ENCODE peak calls at places on chromosomes 5 and 9, in four cellular contexts. S is H1, L is HCT116, Z is SK-N-SH. Q is an unnamed sample. For H3K4me1, the result is how much of the 10 kb centered on the place peaks cover.

GRCh38 chr5:3943803-3944202 is 348.2 kb downstream of the IRX1 start:
- DNase-seq in Z (no peak), L (no peak), S (no peak), Q (no peak)

GRCh38 chr9:137070201-137070905 is at the start of gene SAPCD2:
- DNase-seq in Z (peak), S (peak), L (peak), Q (peak)

GRCh38 chr5:28468121-28468520 is 1429.7 kb upstream of the CDH9 start:
- DNase-seq in Z (no peak), L (no peak), S (no peak), Q (no peak)

GRCh38 chr9:92236915-92237314 is 56.6 kb downstream of the IARS1 start:
- DNase-seq in Z (no peak), L (no peak), S (no peak), Q (no peak)

GRCh38 chr9:102047549-102047948 is 309.1 kb upstream of the GRIN3A start:
- DNase-seq in L (no peak), S (no peak), Z (no peak), Q (no peak)

GRCh38 chr5:95843733-95844223 is 21.3 kb upstream of the GLRX start:
- DNase-seq in S (no peak), Z (no peak), L (no peak), Q (no peak)

GRCh38 chr9:134413890-134414731 is 87.9 kb downstream of the RXRA start:
- DNase-seq in Z (peak), L (peak), S (no peak), Q (peak)

GRCh38 chr9:4099961-4100360 is 199.9 kb downstream of the GLIS3 start:
- DNase-seq in Z (no peak), S (no peak), L (no peak), Q (no peak)

GRCh38 chr9:109799792-109800191 is 19.8 kb downstream of the PALM2AKAP2 start:
- DNase-seq in S (no peak), Z (no peak), L (no peak), Q (no peak)

GRCh38 chr9:116334581-116335150 is 181.1 kb downstream of the PAPPA start:
- DNase-seq in L (no peak), S (no peak), Z (no peak), Q (no peak)

GRCh38 chr5:54651482-54652076 is 134.0 kb downstream of the SNX18 start:
- DNase-seq in Z (peak), S (no peak), L (no peak), Q (peak)

GRCh38 chr5:111106320-111106948 is 14.3 kb downstream of the WDR36 start:
- DNase-seq in S (no peak), Z (no peak), L (no peak), Q (no peak)

GRCh38 chr9:31027678-31028077 is 1356.8 kb upstream of the ACO1 start:
- DNase-seq in L (no peak), Z (no peak), S (no peak), Q (no peak)

GRCh38 chr5:120419110-120419509 is 45.0 kb upstream of the PRR16 start:
- DNase-seq in S (no peak), L (no peak), Z (no peak), Q (no peak)

GRCh38 chr9:110125207-110125751 is 82.7 kb downstream of the C9orf152 start:
- DNase-seq in Z (no peak), L (no peak), S (peak), Q (peak)

GRCh38 chr5:74624931-74625505 is 15.5 kb downstream of the ENC1 start:
- DNase-seq in S (no peak), L (no peak), Z (no peak), Q (no peak)

GRCh38 chr9:112945620-112946208 is 55.0 kb upstream of the SLC46A2 start:
- DNase-seq in L (no peak), Z (peak), S (peak), Q (no peak)

GRCh38 chr5:143213231-143213850 is 190.1 kb downstream of the NR3C1 start:
- DNase-seq in Z (no peak), S (no peak), L (no peak), Q (no peak)

GRCh38 chr5:82882316-82882715 is 194.9 kb downstream of the TMEM167A start:
- DNase-seq in S (no peak), Z (no peak), L (no peak), Q (no peak)

GRCh38 chr5:71892641-71893340 is 173.7 kb downstream of the CARTPT start:
- DNase-seq in S (no peak), L (no peak), Z (no peak), Q (no peak)

GRCh38 chr9:123302348-123303214 is 34.2 kb upstream of the STRBP start:
- DNase-seq in S (no peak), L (no peak), Z (no peak), Q (peak)

DNA sequence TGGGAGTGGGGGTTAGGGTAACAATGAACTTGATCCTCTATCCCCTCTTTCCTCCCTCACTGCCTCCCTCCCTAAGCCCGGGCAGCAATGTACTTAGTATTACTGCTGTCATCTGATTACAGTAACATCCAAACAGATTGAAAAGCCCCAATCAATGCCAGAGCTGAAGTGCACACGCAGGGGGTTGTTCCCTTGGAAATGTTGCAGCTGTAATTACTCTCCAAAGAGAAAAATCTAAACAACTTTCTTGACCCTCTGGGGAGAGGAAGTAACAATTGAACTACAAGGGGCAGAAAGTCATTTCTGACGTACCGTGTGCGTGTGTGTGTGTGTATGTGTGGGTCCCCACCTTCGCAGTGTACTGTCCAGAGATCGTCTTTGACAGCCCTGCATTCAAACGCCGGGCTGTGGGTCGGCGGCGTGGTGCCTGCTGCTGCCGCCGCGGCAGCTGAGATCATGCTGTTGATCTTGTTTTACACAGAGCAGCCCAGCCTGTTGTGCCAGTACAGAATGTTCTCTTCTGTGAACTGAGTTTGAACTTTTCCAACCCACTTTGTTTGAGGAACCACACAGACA is 66.0 kb upstream of the KLF9 start:
- DNase-seq in Z (peak), S (no peak), L (no peak), Q (peak)
- TF ChIP-seq POLR2AphosphoS5 in Z (no peak), S (no peak), L (no peak), Q (peak)

GRCh38 chr9:131731237-131731995 is 8.5 kb downstream of the RAPGEF1 start:
- DNase-seq in S (no peak), L (no peak), Z (no peak), Q (peak)
- H3K4me1 ChIP-seq in S (under half), L (under half), Z (under half), Q (half or more)

DNA sequence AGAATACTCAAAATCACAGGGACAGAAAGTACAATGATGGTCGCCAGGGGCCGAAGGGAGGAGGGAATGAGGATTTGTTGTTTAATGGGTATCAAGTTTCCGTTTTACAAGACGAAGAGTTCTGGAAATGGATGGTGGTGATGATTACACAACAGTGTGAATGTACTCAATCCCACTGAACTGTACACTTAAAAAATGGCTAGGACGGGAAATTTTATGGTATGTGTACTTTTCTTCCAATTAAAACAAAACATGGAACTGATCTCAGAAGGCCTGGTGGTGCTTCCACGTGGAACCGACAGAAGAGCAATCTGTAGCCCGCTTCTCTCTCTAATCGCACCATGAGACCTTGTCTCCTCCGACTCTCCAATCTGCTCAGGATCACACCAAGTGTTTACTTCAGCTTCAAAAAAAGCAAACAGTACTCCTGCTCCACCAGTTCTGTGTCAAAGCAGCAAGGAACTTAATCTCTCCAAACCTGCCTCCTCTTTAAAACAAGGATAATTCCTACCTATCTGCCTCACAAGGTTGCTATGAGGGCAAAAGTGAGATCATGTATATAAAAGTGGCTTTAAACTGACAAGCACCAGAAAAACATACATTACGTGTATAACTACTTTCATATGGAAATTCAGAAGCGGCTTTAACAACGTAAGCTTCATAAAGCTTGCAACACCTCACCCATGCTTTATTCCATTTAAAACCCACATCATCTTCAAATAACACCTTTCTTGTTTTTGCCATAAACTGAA is 2.1 kb downstream of the ECPAS start:
- DNase-seq in S (no peak), Z (no peak), L (no peak), Q (no peak)
- TF ChIP-seq MAX in S (peak), Z (no peak), L (peak), Q (no peak)

GRCh38 chr5:158465379-158465972 is 606.5 kb upstream of the CLINT1 start:
- DNase-seq in Z (no peak), L (no peak), S (no peak), Q (no peak)

GRCh38 chr5:158463188-158463587 is 604.2 kb upstream of the CLINT1 start:
- DNase-seq in L (no peak), S (no peak), Z (no peak), Q (no peak)

GRCh38 chr5:158462349-158463114 is 603.6 kb upstream of the CLINT1 start:
- DNase-seq in S (no peak), Z (no peak), L (no peak), Q (no peak)

GRCh38 chr5:158464383-158464782 is 605.4 kb upstream of the CLINT1 start:
- DNase-seq in S (no peak), L (no peak), Z (no peak), Q (no peak)

DNA sequence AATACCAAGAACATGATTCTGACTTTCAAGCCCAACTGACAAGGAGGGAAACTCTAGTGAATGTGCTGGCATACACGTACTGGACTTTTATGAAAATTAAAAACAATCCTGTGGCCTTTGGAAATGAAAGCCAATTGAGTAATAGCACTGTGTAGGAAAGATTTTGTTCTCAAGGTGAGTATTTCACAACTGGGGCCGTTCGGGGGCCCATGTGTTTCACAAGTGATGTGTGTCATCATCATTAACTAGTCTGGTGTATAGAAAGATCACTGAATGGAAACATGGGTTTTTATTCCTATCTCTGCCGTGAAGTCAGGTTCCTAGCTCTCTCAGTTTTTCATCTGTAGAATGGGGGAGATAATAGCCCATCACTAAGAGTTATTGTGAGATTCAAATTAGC is 605.0 kb upstream of the CLINT1 start:
- DNase-seq in S (no peak), L (no peak), Z (no peak), Q (no peak)
- TF ChIP-seq POLR2AphosphoS5 in S (no peak), L (no peak), Z (no peak), Q (no peak)

GRCh38 chr9:89528540-89528939 is 30.6 kb upstream of the SEMA4D start:
- DNase-seq in L (no peak), Z (no peak), S (no peak), Q (no peak)
- H3K4me1 ChIP-seq in L (under half), Z (under half), S (under half), Q (under half)